ENCODE peak calls at places on chromosomes 11 and 22, in four cellular contexts. Z is upper lobe of right lung; T is AG04450; U is CD8-positive, alpha-beta T cell. C is an unnamed sample.

GRCh38 chr11:1138053-1138452 is 19.7 kb upstream of the MUC5AC start:
- DNase-seq in Z (no peak), U (no peak), T (no peak), C (peak)

GRCh38 chr22:32649515-32650200 is 151.8 kb upstream of the TIMP3 start:
- DNase-seq in Z (no peak), T (no peak), U (no peak), C (no peak)

GRCh38 chr11:61279934-61280656 is 15.0 kb downstream of the VWCE start:
- DNase-seq in T (no peak), Z (no peak), U (no peak), C (no peak)

GRCh38 chr11:69238562-69239319 is 55.2 kb upstream of the MYEOV start:
- DNase-seq in U (no peak), T (no peak), Z (no peak), C (no peak)

GRCh38 chr11:132228756-132229325 is 858.4 kb downstream of the NTM start:
- DNase-seq in T (no peak), Z (no peak), U (no peak), C (no peak)

GRCh38 chr11:31240340-31240904 is 129.1 kb downstream of the DCDC1 start:
- DNase-seq in U (no peak), Z (no peak), T (peak), C (no peak)

GRCh38 chr11:126838779-126839178 is 161.8 kb downstream of the KIRREL3 start:
- DNase-seq in T (no peak), Z (no peak), U (no peak), C (no peak)

GRCh38 chr11:133123371-133123770 is 408.9 kb downstream of the OPCML start:
- DNase-seq in T (no peak), Z (no peak), U (no peak), C (no peak)

GRCh38 chr11:37812281-37812880 is 1214.3 kb upstream of the RAG2 start:
- DNase-seq in U (no peak), T (no peak), Z (peak), C (no peak)

GRCh38 chr11:65779919-65780769 is 632 bp downstream of the AP5B1 start:
- DNase-seq in T (peak), Z (peak), U (peak), C (no peak)

GRCh38 chr11:75518771-75519653 is 6.7 kb downstream of the GDPD5 start:
- DNase-seq in Z (no peak), U (no peak), T (no peak), C (no peak)
- H3K4me3 ChIP-seq in Z (no peak), U (no peak), T (no peak), C (no peak)

DNA sequence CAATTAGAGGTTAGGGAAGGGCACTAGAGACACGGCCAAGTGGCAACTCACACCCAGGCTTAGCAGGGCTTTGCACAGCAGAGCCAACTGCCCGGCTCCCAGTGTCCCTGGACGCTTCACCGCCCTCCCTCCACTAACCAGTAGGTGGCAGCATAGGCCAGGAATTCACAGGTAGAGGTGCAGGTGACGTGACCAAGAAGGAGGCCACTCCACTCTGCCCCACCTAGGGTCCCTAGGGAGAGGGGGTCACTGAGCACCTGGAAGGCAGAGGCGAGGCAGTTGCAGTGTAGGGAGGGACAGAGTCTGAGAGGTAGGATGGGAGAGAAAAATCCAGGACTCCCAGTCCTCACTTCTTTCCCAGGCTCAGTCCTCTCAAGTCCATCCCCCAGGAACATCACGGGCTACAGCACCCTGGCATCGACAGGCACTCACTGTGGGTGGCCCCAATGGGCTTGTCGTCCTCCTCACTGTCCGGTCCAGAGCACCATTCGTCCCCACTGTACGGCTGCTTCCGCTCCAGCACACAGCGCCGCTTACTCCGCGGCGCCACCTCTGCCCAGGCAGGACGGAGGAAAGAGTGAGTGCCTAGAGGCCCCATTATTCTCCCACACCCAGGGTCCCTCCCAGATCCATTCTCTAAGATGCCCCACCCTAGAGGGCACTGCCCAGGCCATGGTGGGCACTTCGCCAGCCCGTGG is 18.5 kb downstream of the BCL9L start:
- DNase-seq in U (peak), Z (peak), T (no peak), C (no peak)
- TF ChIP-seq CTCF in U (peak), Z (peak), T (peak), C (peak)

GRCh38 chr11:73243093-73243485 is 25.0 kb downstream of the P2RY2 start:
- DNase-seq in T (no peak), Z (peak), U (no peak), C (no peak)

GRCh38 chr11:73244589-73245240 is 26.6 kb downstream of the P2RY2 start:
- DNase-seq in Z (peak), U (no peak), T (no peak), C (no peak)

GRCh38 chr11:73240190-73240781 is 22.2 kb downstream of the P2RY2 start:
- DNase-seq in U (no peak), Z (peak), T (no peak), C (peak)

GRCh38 chr11:73241300-73241699 is 23.2 kb downstream of the P2RY2 start:
- DNase-seq in U (no peak), T (no peak), Z (no peak), C (no peak)

GRCh38 chr11:73242291-73243092 is 24.4 kb downstream of the P2RY2 start:
- DNase-seq in Z (peak), U (peak), T (peak), C (no peak)
- H3K4me3 ChIP-seq in Z (no peak), U (no peak), T (peak), C (no peak)

GRCh38 chr11:72226701-72227100 is 2.1 kb downstream of the INPPL1 start:
- DNase-seq in T (no peak), Z (no peak), U (no peak), C (no peak)

GRCh38 chr11:72227316-72228228 is 3.0 kb downstream of the INPPL1 start:
- DNase-seq in Z (peak), U (no peak), T (no peak), C (no peak)

GRCh38 chr11:72229336-72229924 is 4.9 kb downstream of the INPPL1 start:
- DNase-seq in U (no peak), Z (peak), T (no peak), C (no peak)

GRCh38 chr11:72228844-72229231 is 4.3 kb downstream of the INPPL1 start:
- DNase-seq in Z (peak), U (no peak), T (no peak), C (no peak)

DNA sequence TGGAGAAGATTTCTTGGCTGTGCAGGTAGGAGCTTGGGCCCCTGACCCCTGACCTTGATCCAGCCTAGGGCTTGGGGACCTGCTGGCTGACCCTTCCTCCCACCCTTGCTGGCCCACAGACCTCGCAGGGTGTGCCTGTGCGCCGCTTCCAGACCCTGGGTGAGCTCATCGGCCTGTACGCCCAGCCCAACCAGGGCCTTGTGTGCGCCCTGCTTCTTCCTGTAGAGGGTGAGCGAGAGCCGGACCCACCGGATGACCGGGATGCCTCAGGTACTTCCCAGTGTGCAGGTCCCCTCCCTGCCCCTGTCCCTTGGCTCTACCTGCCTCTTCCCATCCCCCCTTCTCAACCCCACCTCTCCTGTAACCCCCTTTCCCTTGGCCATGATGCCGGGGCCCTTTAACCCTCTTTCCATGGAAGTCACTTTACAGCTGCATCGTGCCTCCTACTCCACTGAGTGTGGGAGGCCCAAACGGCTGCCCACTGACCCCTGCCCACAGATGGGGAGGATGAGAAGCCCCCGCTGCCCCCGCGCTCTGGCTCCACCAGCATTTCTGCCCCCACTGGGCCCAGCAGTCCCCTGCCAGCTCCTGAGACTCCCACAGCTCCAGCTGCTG is 3.8 kb downstream of the INPPL1 start:
- DNase-seq in Z (peak), T (no peak), U (no peak), C (no peak)
- TF ChIP-seq CTCF in Z (no peak), T (no peak), U (no peak), C (no peak)

GRCh38 chr11:34345991-34346480 is 11.8 kb downstream of the ABTB2 start:
- DNase-seq in T (no peak), Z (no peak), U (no peak), C (no peak)
- H3K4me3 ChIP-seq in T (no peak), Z (no peak), U (no peak), C (no peak)

GRCh38 chr11:3016861-3017260 is 24.7 kb upstream of the NAP1L4 start:
- DNase-seq in T (no peak), Z (no peak), U (no peak), C (no peak)
- TF ChIP-seq CTCF in T (no peak), Z (no peak), U (no peak), C (no peak)